ENCODE peak calls at places on chromosome 12, in five cellular contexts. One of them, this sample, is unnamed.

GRCh38 chr12:114835031-114835430 is 151.1 kb upstream of the TBX3 start:
- DNase-seq in WTC11: no peak
- DNase-seq in NB4: no peak
- DNase-seq in SK-N-SH: no peak
- DNase-seq in K562: no peak
- DNase-seq in this sample: no peak

GRCh38 chr12:124743479-124744272 is 120.0 kb downstream of the SCARB1 start:
- DNase-seq in WTC11: no peak
- DNase-seq in NB4: no peak
- DNase-seq in SK-N-SH: no peak
- DNase-seq in K562: no peak
- DNase-seq in this sample: no peak

GRCh38 chr12:34342048-34342447 is 319.8 kb downstream of the ALG10 start:
- DNase-seq in WTC11: no peak
- DNase-seq in NB4: no peak
- DNase-seq in SK-N-SH: no peak
- DNase-seq in K562: peak; percentile 21
- DNase-seq in this sample: no peak

GRCh38 chr12:122021193-122021821 is 377 bp upstream of the BCL7A start:
- DNase-seq in WTC11: peak; percentile 47
- DNase-seq in NB4: peak; percentile 34
- DNase-seq in SK-N-SH: no peak
- DNase-seq in K562: no peak
- DNase-seq in this sample: peak; percentile 39

GRCh38 chr12:27013606-27014084 is 539 bp downstream of the TM7SF3 start:
- DNase-seq in WTC11: no peak
- DNase-seq in NB4: peak; percentile 81
- DNase-seq in SK-N-SH: no peak
- DNase-seq in K562: peak; percentile 15
- DNase-seq in this sample: peak; percentile 55

GRCh38 chr12:114163766-114164165 is 197.6 kb upstream of the RBM19 start:
- DNase-seq in WTC11: no peak
- DNase-seq in NB4: peak; percentile 65
- DNase-seq in SK-N-SH: no peak
- DNase-seq in K562: no peak
- DNase-seq in this sample: no peak

GRCh38 chr12:74889563-74890236 is 319.9 kb downstream of the KCNC2 start:
- DNase-seq in WTC11: no peak
- DNase-seq in NB4: no peak
- DNase-seq in SK-N-SH: no peak
- DNase-seq in K562: no peak
- DNase-seq in this sample: peak; percentile 49

GRCh38 chr12:480831-481230 is 21.1 kb downstream of the B4GALNT3 start:
- DNase-seq in WTC11: no peak
- DNase-seq in NB4: peak; percentile 65
- DNase-seq in SK-N-SH: no peak
- DNase-seq in K562: no peak
- DNase-seq in this sample: peak; percentile 21

GRCh38 chr12:130967631-130968030 is 13.9 kb downstream of the ADGRD1 start:
- DNase-seq in WTC11: no peak
- DNase-seq in NB4: no peak
- DNase-seq in SK-N-SH: no peak
- DNase-seq in K562: no peak
- DNase-seq in this sample: no peak

GRCh38 chr12:98417303-98417702 is 98.1 kb upstream of the TMPO start:
- DNase-seq in WTC11: no peak
- DNase-seq in NB4: peak; percentile 62
- DNase-seq in SK-N-SH: no peak
- DNase-seq in K562: no peak
- DNase-seq in this sample: no peak

GRCh38 chr12:126784328-126784921 is 1482.5 kb upstream of the TMEM132C start:
- DNase-seq in WTC11: peak; percentile 8
- DNase-seq in NB4: peak; percentile 63
- DNase-seq in SK-N-SH: peak; percentile 32
- DNase-seq in K562: peak; percentile 39
- DNase-seq in this sample: no peak

GRCh38 chr12:92899388-92900001 is 29.6 kb downstream of the EEA1 start:
- DNase-seq in WTC11: no peak
- DNase-seq in NB4: peak; percentile 43
- DNase-seq in SK-N-SH: peak; percentile 8
- DNase-seq in K562: no peak
- DNase-seq in this sample: peak; percentile 87

GRCh38 chr12:47824198-47824597 is 4.5 kb upstream of the HDAC7 start:
- DNase-seq in WTC11: no peak
- DNase-seq in NB4: no peak
- DNase-seq in SK-N-SH: no peak
- DNase-seq in K562: no peak
- DNase-seq in this sample: no peak

GRCh38 chr12:64392221-64392620 is 1.7 kb upstream of the C12orf56 start:
- DNase-seq in WTC11: no peak
- DNase-seq in NB4: peak; percentile 59
- DNase-seq in SK-N-SH: no peak
- DNase-seq in K562: peak; percentile 36
- DNase-seq in this sample: peak; percentile 59

GRCh38 chr12:131085816-131086591 is 132.3 kb downstream of the ADGRD1 start:
- DNase-seq in WTC11: no peak
- DNase-seq in NB4: no peak
- DNase-seq in SK-N-SH: no peak
- DNase-seq in K562: no peak
- DNase-seq in this sample: no peak

DNA sequence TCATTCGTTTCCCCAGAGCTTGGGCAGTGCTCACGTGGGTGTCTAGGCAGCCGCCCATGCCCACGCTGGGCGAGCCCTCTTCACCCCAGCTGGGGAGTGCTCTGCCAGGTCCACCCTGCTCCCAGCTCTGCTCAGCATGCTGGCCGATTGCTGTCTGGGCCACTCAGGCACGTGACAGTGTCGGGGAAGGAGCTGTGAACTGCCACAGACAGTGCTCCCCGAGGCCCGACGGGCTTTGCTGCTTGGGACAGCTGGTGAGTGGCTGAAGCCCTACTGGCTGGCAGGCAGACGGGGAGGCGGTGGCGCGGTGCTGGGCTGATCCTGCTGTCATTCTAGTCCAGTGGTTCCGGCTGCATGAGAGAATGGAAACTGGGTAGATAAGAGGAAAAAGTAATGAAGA is 15.8 kb downstream of the NOC4L start:
- DNase-seq in WTC11: peak; percentile 8
- DNase-seq in NB4: no peak
- DNase-seq in SK-N-SH: no peak
- DNase-seq in K562: no peak
- DNase-seq in this sample: no peak
- TF ChIP-seq MAX in WTC11: no peak
- TF ChIP-seq MAX in NB4: no peak
- TF ChIP-seq MAX in SK-N-SH: no peak
- TF ChIP-seq MAX in K562: no peak
- TF ChIP-seq MAX in this sample: no peak

GRCh38 chr12:81332054-81332453 is 254.2 kb downstream of the ACSS3 start:
- DNase-seq in WTC11: no peak
- DNase-seq in NB4: no peak
- DNase-seq in SK-N-SH: no peak
- DNase-seq in K562: no peak
- DNase-seq in this sample: no peak

GRCh38 chr12:81330480-81330879 is 252.6 kb downstream of the ACSS3 start:
- DNase-seq in WTC11: no peak
- DNase-seq in NB4: peak; percentile 9
- DNase-seq in SK-N-SH: no peak
- DNase-seq in K562: no peak
- DNase-seq in this sample: peak; percentile 2

GRCh38 chr12:81333812-81334211 is 255.9 kb downstream of the ACSS3 start:
- DNase-seq in WTC11: no peak
- DNase-seq in NB4: no peak
- DNase-seq in SK-N-SH: no peak
- DNase-seq in K562: no peak
- DNase-seq in this sample: no peak

GRCh38 chr12:81327458-81327857 is 249.6 kb downstream of the ACSS3 start:
- DNase-seq in WTC11: no peak
- DNase-seq in NB4: no peak
- DNase-seq in SK-N-SH: no peak
- DNase-seq in K562: no peak
- DNase-seq in this sample: no peak

GRCh38 chr12:81329088-81329487 is 251.2 kb downstream of the ACSS3 start:
- DNase-seq in WTC11: peak; percentile 55
- DNase-seq in NB4: peak; percentile 46
- DNase-seq in SK-N-SH: no peak
- DNase-seq in K562: peak; percentile 6
- DNase-seq in this sample: peak; percentile 2
- TF ChIP-seq MAX in WTC11: no peak
- TF ChIP-seq MAX in NB4: no peak
- TF ChIP-seq MAX in SK-N-SH: no peak
- TF ChIP-seq MAX in K562: no peak
- TF ChIP-seq MAX in this sample: no peak

GRCh38 chr12:7666595-7666994 is 887 bp upstream of the APOBEC1 start:
- DNase-seq in WTC11: no peak
- DNase-seq in NB4: no peak
- DNase-seq in SK-N-SH: no peak
- DNase-seq in K562: no peak
- DNase-seq in this sample: no peak

GRCh38 chr12:7661741-7662140 is 4.0 kb downstream of the APOBEC1 start:
- DNase-seq in WTC11: no peak
- DNase-seq in NB4: no peak
- DNase-seq in SK-N-SH: no peak
- DNase-seq in K562: no peak
- DNase-seq in this sample: no peak

DNA sequence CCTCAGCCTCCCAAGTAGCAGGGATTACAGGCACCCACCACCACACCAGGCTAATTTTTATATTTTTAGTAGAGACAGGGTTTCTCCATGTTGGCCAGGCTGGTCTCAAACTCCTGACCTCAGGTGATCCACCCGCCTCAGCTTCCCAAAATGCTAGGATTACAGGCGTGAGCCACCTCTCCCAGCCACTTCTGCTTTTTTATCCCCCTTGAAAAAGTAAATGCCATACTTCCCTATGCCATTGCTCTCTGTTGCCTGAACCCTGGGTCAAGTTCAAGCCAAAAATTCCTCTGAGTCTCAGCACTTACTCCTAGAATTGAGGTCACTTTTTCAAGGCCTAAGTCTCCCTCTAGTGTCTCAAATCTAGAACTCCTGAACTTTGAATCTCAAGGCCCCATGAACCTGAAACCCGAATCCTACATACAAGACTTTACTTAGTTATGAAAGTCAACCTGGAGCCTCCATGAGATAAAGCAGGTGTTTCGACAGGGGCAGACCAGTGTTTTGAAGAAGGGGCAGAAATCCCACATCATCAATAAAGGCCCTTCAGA is 1.4 kb upstream of the APOBEC1 start:
- DNase-seq in WTC11: no peak
- DNase-seq in NB4: peak; percentile 51
- DNase-seq in SK-N-SH: no peak
- DNase-seq in K562: no peak
- DNase-seq in this sample: no peak
- TF ChIP-seq MAX in WTC11: no peak
- TF ChIP-seq MAX in NB4: no peak
- TF ChIP-seq MAX in SK-N-SH: no peak
- TF ChIP-seq MAX in K562: no peak
- TF ChIP-seq MAX in this sample: no peak

GRCh38 chr12:118166946-118167345 is 31.0 kb downstream of the PEBP1 start:
- DNase-seq in WTC11: no peak
- DNase-seq in NB4: no peak
- DNase-seq in SK-N-SH: no peak
- DNase-seq in K562: no peak
- DNase-seq in this sample: no peak
- TF ChIP-seq MAX in WTC11: no peak
- TF ChIP-seq MAX in NB4: no peak
- TF ChIP-seq MAX in SK-N-SH: no peak
- TF ChIP-seq MAX in K562: no peak
- TF ChIP-seq MAX in this sample: no peak